ENCODE peak calls at places on chromosomes 12 and 14, in seven cellular contexts. One of them, this sample, is unnamed.

GRCh38 chr14:30983858-30984257 is 41.6 kb upstream of the AP4S1 start:
- DNase-seq in aorta: no peak
- DNase-seq in NCI-H2029 treated with DMSO at 0.1 percent for 48 hours: no peak
- DNase-seq in GM10248: no peak
- DNase-seq in islet precursor cell: no peak
- DNase-seq in iris pigment epithelial cell: no peak
- DNase-seq in brain microvascular endothelial cell: no peak
- DNase-seq in this sample: no peak

GRCh38 chr12:16189849-16190248 is 87.6 kb downstream of the SLC15A5 start:
- DNase-seq in aorta: no peak
- DNase-seq in NCI-H2029 treated with DMSO at 0.1 percent for 48 hours: no peak
- DNase-seq in GM10248: no peak
- DNase-seq in islet precursor cell: no peak
- DNase-seq in iris pigment epithelial cell: no peak
- DNase-seq in brain microvascular endothelial cell: no peak
- DNase-seq in this sample: peak; percentile 32

GRCh38 chr12:92493816-92494215 is 209.0 kb upstream of the PLEKHG7 start:
- DNase-seq in aorta: no peak
- DNase-seq in NCI-H2029 treated with DMSO at 0.1 percent for 48 hours: no peak
- DNase-seq in GM10248: peak; percentile 28
- DNase-seq in islet precursor cell: no peak
- DNase-seq in iris pigment epithelial cell: peak; percentile 44
- DNase-seq in brain microvascular endothelial cell: peak; percentile 14
- DNase-seq in this sample: no peak

GRCh38 chr12:104999347-104999685 is 13.2 kb downstream of the NOPCHAP1 start:
- DNase-seq in aorta: no peak
- DNase-seq in NCI-H2029 treated with DMSO at 0.1 percent for 48 hours: no peak
- DNase-seq in GM10248: no peak
- DNase-seq in islet precursor cell: no peak
- DNase-seq in iris pigment epithelial cell: no peak
- DNase-seq in brain microvascular endothelial cell: no peak
- DNase-seq in this sample: no peak

GRCh38 chr12:118058881-118059644 is 1.9 kb downstream of the WSB2 start:
- DNase-seq in aorta: no peak
- DNase-seq in NCI-H2029 treated with DMSO at 0.1 percent for 48 hours: no peak
- DNase-seq in GM10248: no peak
- DNase-seq in islet precursor cell: no peak
- DNase-seq in iris pigment epithelial cell: peak; percentile 65
- DNase-seq in brain microvascular endothelial cell: peak; percentile 56
- DNase-seq in this sample: no peak

GRCh38 chr14:69680297-69680696 is 68.9 kb downstream of the SUSD6 start:
- DNase-seq in aorta: no peak
- DNase-seq in NCI-H2029 treated with DMSO at 0.1 percent for 48 hours: no peak
- DNase-seq in GM10248: no peak
- DNase-seq in islet precursor cell: no peak
- DNase-seq in iris pigment epithelial cell: no peak
- DNase-seq in brain microvascular endothelial cell: no peak
- DNase-seq in this sample: no peak

GRCh38 chr14:89773151-89773550 is 181.4 kb downstream of the EFCAB11 start:
- DNase-seq in aorta: no peak
- DNase-seq in NCI-H2029 treated with DMSO at 0.1 percent for 48 hours: no peak
- DNase-seq in GM10248: peak; percentile 24
- DNase-seq in islet precursor cell: no peak
- DNase-seq in iris pigment epithelial cell: no peak
- DNase-seq in brain microvascular endothelial cell: no peak
- DNase-seq in this sample: no peak

GRCh38 chr14:90551070-90551704 is 154.4 kb downstream of the CALM1 start:
- DNase-seq in aorta: peak; percentile 44
- DNase-seq in NCI-H2029 treated with DMSO at 0.1 percent for 48 hours: no peak
- DNase-seq in GM10248: no peak
- DNase-seq in islet precursor cell: no peak
- DNase-seq in iris pigment epithelial cell: peak; percentile 23
- DNase-seq in brain microvascular endothelial cell: peak; percentile 39
- DNase-seq in this sample: no peak

GRCh38 chr12:57086951-57087688 is 1.8 kb upstream of the NAB2 start:
- DNase-seq in aorta: peak; percentile 96
- DNase-seq in NCI-H2029 treated with DMSO at 0.1 percent for 48 hours: no peak
- DNase-seq in GM10248: peak; percentile 84
- DNase-seq in islet precursor cell: peak; percentile 93
- DNase-seq in iris pigment epithelial cell: peak; percentile 90
- DNase-seq in brain microvascular endothelial cell: peak; percentile 86
- DNase-seq in this sample: peak; percentile 64

GRCh38 chr12:100913872-100914600 is 119.5 kb downstream of the ANO4 start:
- DNase-seq in aorta: no peak
- DNase-seq in NCI-H2029 treated with DMSO at 0.1 percent for 48 hours: no peak
- DNase-seq in GM10248: no peak
- DNase-seq in islet precursor cell: no peak
- DNase-seq in iris pigment epithelial cell: no peak
- DNase-seq in brain microvascular endothelial cell: no peak
- DNase-seq in this sample: no peak

GRCh38 chr12:45268672-45269406 is 52.9 kb downstream of the ANO6 start:
- DNase-seq in aorta: peak; percentile 94
- DNase-seq in NCI-H2029 treated with DMSO at 0.1 percent for 48 hours: peak; percentile 13
- DNase-seq in GM10248: peak; percentile 20
- DNase-seq in islet precursor cell: peak; percentile 96
- DNase-seq in iris pigment epithelial cell: peak; percentile 91
- DNase-seq in brain microvascular endothelial cell: peak; percentile 90
- DNase-seq in this sample: peak; percentile 94

GRCh38 chr12:78194448-78194847 is 363.8 kb downstream of the NAV3 start:
- DNase-seq in aorta: no peak
- DNase-seq in NCI-H2029 treated with DMSO at 0.1 percent for 48 hours: no peak
- DNase-seq in GM10248: no peak
- DNase-seq in islet precursor cell: no peak
- DNase-seq in iris pigment epithelial cell: peak; percentile 96
- DNase-seq in brain microvascular endothelial cell: peak; percentile 70
- DNase-seq in this sample: peak; percentile 47

GRCh38 chr12:120231316-120232011 is 30.6 kb upstream of the RPLP0 start:
- DNase-seq in aorta: peak; percentile 89
- DNase-seq in NCI-H2029 treated with DMSO at 0.1 percent for 48 hours: peak; percentile 78
- DNase-seq in GM10248: no peak
- DNase-seq in islet precursor cell: peak; percentile 100
- DNase-seq in iris pigment epithelial cell: peak; percentile 94
- DNase-seq in brain microvascular endothelial cell: peak; percentile 94
- DNase-seq in this sample: peak; percentile 100

GRCh38 chr14:100325231-100325632 is 2.1 kb downstream of the SLC25A47 start:
- DNase-seq in aorta: no peak
- DNase-seq in NCI-H2029 treated with DMSO at 0.1 percent for 48 hours: no peak
- DNase-seq in GM10248: no peak
- DNase-seq in islet precursor cell: no peak
- DNase-seq in iris pigment epithelial cell: no peak
- DNase-seq in brain microvascular endothelial cell: no peak
- DNase-seq in this sample: no peak

GRCh38 chr12:47281667-47282171 is 202.0 kb upstream of the AMIGO2 start:
- DNase-seq in aorta: no peak
- DNase-seq in NCI-H2029 treated with DMSO at 0.1 percent for 48 hours: no peak
- DNase-seq in GM10248: no peak
- DNase-seq in islet precursor cell: no peak
- DNase-seq in iris pigment epithelial cell: no peak
- DNase-seq in brain microvascular endothelial cell: peak; percentile 70
- DNase-seq in this sample: no peak

GRCh38 chr12:121748571-121749265 is 36.2 kb downstream of the TMEM120B start:
- DNase-seq in aorta: no peak
- DNase-seq in NCI-H2029 treated with DMSO at 0.1 percent for 48 hours: no peak
- DNase-seq in GM10248: peak; percentile 54
- DNase-seq in islet precursor cell: peak; percentile 97
- DNase-seq in iris pigment epithelial cell: peak; percentile 94
- DNase-seq in brain microvascular endothelial cell: peak; percentile 93
- DNase-seq in this sample: peak; percentile 76

GRCh38 chr14:100775831-100776591 is 49.3 kb downstream of the DLK1 start:
- DNase-seq in aorta: no peak
- DNase-seq in NCI-H2029 treated with DMSO at 0.1 percent for 48 hours: no peak
- DNase-seq in GM10248: no peak
- DNase-seq in islet precursor cell: peak; percentile 54
- DNase-seq in iris pigment epithelial cell: peak; percentile 65
- DNase-seq in brain microvascular endothelial cell: peak; percentile 57
- DNase-seq in this sample: no peak

GRCh38 chr14:98594156-98594555 is 677.8 kb downstream of the BCL11B start:
- DNase-seq in aorta: no peak
- DNase-seq in NCI-H2029 treated with DMSO at 0.1 percent for 48 hours: no peak
- DNase-seq in GM10248: no peak
- DNase-seq in islet precursor cell: no peak
- DNase-seq in iris pigment epithelial cell: no peak
- DNase-seq in brain microvascular endothelial cell: no peak
- DNase-seq in this sample: no peak

GRCh38 chr14:35385042-35385839 is 19.3 kb downstream of the NFKBIA start:
- DNase-seq in aorta: peak; percentile 87
- DNase-seq in NCI-H2029 treated with DMSO at 0.1 percent for 48 hours: peak; percentile 99
- DNase-seq in GM10248: no peak
- DNase-seq in islet precursor cell: peak; percentile 82
- DNase-seq in iris pigment epithelial cell: peak; percentile 75
- DNase-seq in brain microvascular endothelial cell: peak; percentile 95
- DNase-seq in this sample: peak; percentile 78

GRCh38 chr12:53179694-53180269 is 740 bp upstream of the ZNF740 start:
- DNase-seq in aorta: no peak
- DNase-seq in NCI-H2029 treated with DMSO at 0.1 percent for 48 hours: no peak
- DNase-seq in GM10248: peak; percentile 45
- DNase-seq in islet precursor cell: no peak
- DNase-seq in iris pigment epithelial cell: no peak
- DNase-seq in brain microvascular endothelial cell: no peak
- DNase-seq in this sample: no peak

GRCh38 chr14:37708481-37708880 is 113.1 kb downstream of the TTC6 start:
- DNase-seq in aorta: no peak
- DNase-seq in NCI-H2029 treated with DMSO at 0.1 percent for 48 hours: no peak
- DNase-seq in GM10248: no peak
- DNase-seq in islet precursor cell: no peak
- DNase-seq in iris pigment epithelial cell: peak; percentile 82
- DNase-seq in brain microvascular endothelial cell: no peak
- DNase-seq in this sample: no peak

GRCh38 chr12:2796187-2796663 is 1.5 kb downstream of the FKBP4 start:
- DNase-seq in aorta: no peak
- DNase-seq in NCI-H2029 treated with DMSO at 0.1 percent for 48 hours: no peak
- DNase-seq in GM10248: no peak
- DNase-seq in islet precursor cell: no peak
- DNase-seq in iris pigment epithelial cell: peak; percentile 12
- DNase-seq in brain microvascular endothelial cell: no peak
- DNase-seq in this sample: no peak

GRCh38 chr14:104967414-104968152 is 10.6 kb downstream of the AHNAK2 start:
- DNase-seq in aorta: peak; percentile 82
- DNase-seq in NCI-H2029 treated with DMSO at 0.1 percent for 48 hours: no peak
- DNase-seq in GM10248: no peak
- DNase-seq in islet precursor cell: peak; percentile 84
- DNase-seq in iris pigment epithelial cell: peak; percentile 40
- DNase-seq in brain microvascular endothelial cell: no peak
- DNase-seq in this sample: peak; percentile 17

GRCh38 chr12:92745874-92746553 is 43.2 kb downstream of the PLEKHG7 start:
- DNase-seq in aorta: peak; percentile 94
- DNase-seq in NCI-H2029 treated with DMSO at 0.1 percent for 48 hours: no peak
- DNase-seq in GM10248: no peak
- DNase-seq in islet precursor cell: peak; percentile 89
- DNase-seq in iris pigment epithelial cell: peak; percentile 92
- DNase-seq in brain microvascular endothelial cell: peak; percentile 94
- DNase-seq in this sample: peak; percentile 91

GRCh38 chr12:111685322-111685810 is 390 bp downstream of the BRAP start:
- DNase-seq in aorta: no peak
- DNase-seq in NCI-H2029 treated with DMSO at 0.1 percent for 48 hours: no peak
- DNase-seq in GM10248: peak; percentile 34
- DNase-seq in islet precursor cell: no peak
- DNase-seq in iris pigment epithelial cell: no peak
- DNase-seq in brain microvascular endothelial cell: no peak
- DNase-seq in this sample: peak; percentile 4

GRCh38 chr14:85532981-85533820 is 3.3 kb downstream of the FLRT2 start:
- DNase-seq in aorta: peak; percentile 66
- DNase-seq in NCI-H2029 treated with DMSO at 0.1 percent for 48 hours: no peak
- DNase-seq in GM10248: no peak
- DNase-seq in islet precursor cell: peak; percentile 93
- DNase-seq in iris pigment epithelial cell: peak; percentile 87
- DNase-seq in brain microvascular endothelial cell: peak; percentile 77
- DNase-seq in this sample: peak; percentile 54

GRCh38 chr12:2559931-2560715 is 234.6 kb upstream of the FKBP4 start:
- DNase-seq in aorta: no peak
- DNase-seq in NCI-H2029 treated with DMSO at 0.1 percent for 48 hours: no peak
- DNase-seq in GM10248: no peak
- DNase-seq in islet precursor cell: no peak
- DNase-seq in iris pigment epithelial cell: no peak
- DNase-seq in brain microvascular endothelial cell: no peak
- DNase-seq in this sample: no peak

GRCh38 chr12:124053855-124054254 is 80.8 kb downstream of the ZNF664 start:
- DNase-seq in aorta: peak; percentile 62
- DNase-seq in NCI-H2029 treated with DMSO at 0.1 percent for 48 hours: peak; percentile 64
- DNase-seq in GM10248: no peak
- DNase-seq in islet precursor cell: peak; percentile 88
- DNase-seq in iris pigment epithelial cell: peak; percentile 75
- DNase-seq in brain microvascular endothelial cell: peak; percentile 58
- DNase-seq in this sample: no peak